ENCODE peak calls at places on chromosomes 6 and 20, in seven cellular contexts. L, R, X, M, T, B and N are unnamed samples.

GRCh38 chr6:25369450-25370086 is 90.4 kb downstream of the CARMIL1 start:
- DNase-seq in R (peak; percentile 23), X (no peak), L (no peak), B (no peak), T (no peak), M (no peak), N (no peak)

GRCh38 chr6:1738682-1739081 is 129.0 kb downstream of the FOXC1 start:
- DNase-seq in T (no peak), L (no peak), X (no peak), B (no peak), M (no peak), R (no peak), N (no peak)

GRCh38 chr6:111812080-111813038 is 60.9 kb downstream of the FYN start:
- DNase-seq in B (no peak), M (no peak), R (no peak), T (no peak), X (no peak), L (no peak), N (no peak)

GRCh38 chr6:13527669-13528051 is 40.3 kb upstream of the GFOD1 start:
- DNase-seq in X (no peak), B (no peak), M (no peak), T (no peak), L (no peak), R (no peak), N (no peak)

GRCh38 chr6:94988701-94989100 is 588.6 kb upstream of the MANEA start:
- DNase-seq in R (no peak), L (no peak), T (no peak), B (no peak), M (no peak), X (no peak), N (no peak)

GRCh38 chr20:4091332-4092135 is 76.2 kb upstream of the RNF24 start:
- DNase-seq in T (no peak), L (no peak), R (peak; percentile 67), M (peak; percentile 91), B (peak; percentile 66), X (peak; percentile 24), N (peak; percentile 73)

GRCh38 chr6:12718025-12718424 is 1.5 kb downstream of the PHACTR1 start:
- DNase-seq in X (no peak), R (peak; percentile 31), L (no peak), M (no peak), T (no peak), B (no peak), N (no peak)

GRCh38 chr6:54431466-54431865 is 123.2 kb downstream of the TINAG start:
- DNase-seq in B (no peak), L (no peak), R (no peak), M (no peak), T (no peak), X (no peak), N (no peak)

GRCh38 chr20:17898548-17898994 is 70.0 kb downstream of the SNX5 start:
- DNase-seq in L (peak; percentile 56), X (peak; percentile 69), R (peak; percentile 80), B (peak; percentile 46), M (peak; percentile 81), T (no peak), N (peak; percentile 78)

GRCh38 chr6:156160788-156161150 is 616.4 kb upstream of the ARID1B start:
- DNase-seq in T (no peak), R (no peak), L (no peak), M (no peak), B (no peak), X (no peak), N (no peak)

GRCh38 chr6:46510656-46511055 is 19.4 kb upstream of the RCAN2 start:
- DNase-seq in X (no peak), R (no peak), M (no peak), L (no peak), B (no peak), T (no peak), N (no peak)

GRCh38 chr6:157822221-157823000 is 635 bp upstream of the SNX9 start:
- DNase-seq in B (no peak), L (no peak), X (no peak), M (peak; percentile 71), T (no peak), R (no peak), N (no peak)

GRCh38 chr6:157823001-157823522 is at the start of gene SNX9:
- DNase-seq in R (peak; percentile 54), T (no peak), B (peak; percentile 89), X (peak; percentile 92), M (peak; percentile 72), L (peak; percentile 29), N (peak; percentile 57)

GRCh38 chr6:157825243-157825904 is 2.3 kb downstream of the SNX9 start:
- DNase-seq in L (no peak), M (no peak), T (no peak), B (no peak), X (no peak), R (peak; percentile 28), N (no peak)

GRCh38 chr6:157821342-157822033 is 1.6 kb upstream of the SNX9 start:
- DNase-seq in X (no peak), M (no peak), L (no peak), T (no peak), B (no peak), R (no peak), N (no peak)

DNA sequence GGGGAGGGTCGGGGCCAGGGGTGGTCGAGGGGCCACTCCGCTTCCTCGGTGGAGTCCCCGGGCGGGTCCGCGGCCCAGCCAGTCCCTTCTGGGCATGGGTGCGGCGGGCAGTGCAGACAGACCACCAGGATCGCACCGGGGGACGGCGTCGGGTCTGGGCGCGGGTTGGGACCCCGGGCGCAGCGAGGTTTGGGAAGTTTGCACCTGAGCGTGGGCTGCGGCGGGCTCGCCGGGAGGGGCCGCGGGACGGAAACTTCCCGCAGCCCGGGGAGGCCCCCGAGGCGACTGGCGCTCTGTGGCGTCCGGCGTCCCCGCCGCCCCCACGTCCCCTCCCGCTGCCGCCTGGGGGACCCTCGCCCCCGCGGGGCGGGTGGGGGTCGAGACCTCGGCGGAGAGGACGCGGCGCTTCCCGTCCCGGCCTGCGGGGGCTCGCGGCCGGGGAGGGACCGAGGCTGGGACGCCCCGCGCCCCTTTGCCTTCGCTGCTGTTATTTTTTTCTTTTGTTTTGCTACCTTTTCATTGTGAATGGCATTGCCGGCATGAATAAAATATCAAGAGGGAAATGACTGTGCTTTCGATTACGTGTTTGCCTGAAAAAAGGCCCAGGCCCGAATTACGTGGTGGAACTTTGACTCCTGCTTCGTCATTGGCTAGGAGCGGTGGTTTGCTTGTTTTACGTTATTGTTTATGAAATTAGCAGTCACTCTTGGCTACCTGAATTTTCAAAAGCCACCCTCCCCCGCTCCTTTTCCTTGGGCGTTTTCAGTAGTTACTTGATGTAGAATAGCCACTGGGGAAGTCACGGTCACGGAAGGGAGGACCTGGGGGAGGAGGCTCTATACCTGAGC is 701 bp downstream of the SNX9 start:
- DNase-seq in T (peak; percentile 56), R (peak; percentile 67), M (peak; percentile 66), B (peak; percentile 74), X (peak; percentile 79), L (peak; percentile 62), N (peak; percentile 23)
- TF ChIP-seq JUND in T (no peak), R (no peak), M (no peak), B (no peak), X (no peak), L (no peak), N (no peak)

GRCh38 chr6:56235245-56235644 is 12.1 kb downstream of the COL21A1 start:
- DNase-seq in B (no peak), L (no peak), T (no peak), R (no peak), M (no peak), X (no peak), N (no peak)
- TF ChIP-seq JUND in B (no peak), L (no peak), T (no peak), R (no peak), M (no peak), X (no peak), N (no peak)

GRCh38 chr6:170205534-170206316 is 85.2 kb downstream of the DLL1 start:
- DNase-seq in R (no peak), L (no peak), B (no peak), X (no peak), T (no peak), M (no peak), N (no peak)
- TF ChIP-seq JUND in R (no peak), L (no peak), B (no peak), X (no peak), T (no peak), M (no peak), N (no peak)

GRCh38 chr20:61420056-61420455 is 168.0 kb downstream of the CDH4 start:
- DNase-seq in R (no peak), X (no peak), L (no peak), B (no peak), M (no peak), T (no peak), N (no peak)

GRCh38 chr20:61416546-61416945 is 164.5 kb downstream of the CDH4 start:
- DNase-seq in M (no peak), T (no peak), R (no peak), L (no peak), X (no peak), B (no peak), N (no peak)

GRCh38 chr20:61419501-61419900 is 167.4 kb downstream of the CDH4 start:
- DNase-seq in X (no peak), L (no peak), T (no peak), B (no peak), M (no peak), R (no peak), N (no peak)

GRCh38 chr20:61419010-61419409 is 166.9 kb downstream of the CDH4 start:
- DNase-seq in T (no peak), R (no peak), B (no peak), L (no peak), X (no peak), M (no peak), N (no peak)

DNA sequence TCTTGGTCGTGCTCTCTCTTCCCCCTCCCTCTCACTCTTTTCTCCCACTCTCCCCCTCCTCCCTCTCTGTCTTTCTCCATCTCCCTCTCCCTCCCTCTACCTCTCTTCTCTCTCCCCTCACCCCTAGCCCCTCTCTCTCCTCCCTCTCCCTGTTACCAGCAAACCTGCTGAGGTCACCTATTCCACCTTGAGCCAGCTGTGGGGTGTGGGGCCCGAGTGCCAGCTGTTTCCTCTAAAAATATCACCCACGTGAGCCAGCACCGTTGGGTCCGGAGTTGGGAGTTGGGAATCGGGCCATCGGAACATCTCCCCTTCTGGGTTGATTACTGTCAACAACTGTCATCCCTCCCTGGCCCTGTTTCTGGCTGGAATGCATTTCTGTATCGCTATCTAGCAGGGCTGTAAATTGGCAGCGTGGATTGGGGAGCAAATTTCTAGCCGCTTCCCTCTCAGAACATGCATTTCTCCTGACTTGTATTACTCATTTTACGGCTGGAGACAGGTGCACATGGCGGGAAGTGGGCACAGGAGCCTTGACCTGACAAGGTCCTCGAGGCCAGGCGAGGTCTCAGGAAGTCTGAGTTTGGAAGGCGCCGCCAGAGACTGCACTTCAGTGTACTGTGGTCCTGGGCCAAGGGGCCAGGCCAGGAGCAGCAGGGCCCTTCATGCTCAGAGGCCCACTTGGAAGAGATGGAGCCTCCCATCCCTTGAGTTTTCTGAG is 165.3 kb downstream of the CDH4 start:
- DNase-seq in L (no peak), B (no peak), X (no peak), R (no peak), M (no peak), T (no peak), N (no peak)
- TF ChIP-seq JUND in L (no peak), B (no peak), X (no peak), R (no peak), M (no peak), T (no peak), N (no peak)